ENCODE peak calls at places on chromosomes 12 and 14, in seven cellular contexts. X is GM23248, K is PC-3, M is MM.1S, G is HCT116, P is GM23338, L is hepatocyte. O is an unnamed sample.

GRCh38 chr12:95248604-95249355 is 31.2 kb downstream of the VEZT start:
- DNase-seq in X (no peak), K (no peak), M (no peak), G (no peak), P (peak), L (no peak), O (peak)

GRCh38 chr14:73752297-73752992 is 38.3 kb upstream of the PNMA1 start:
- DNase-seq in X (peak), K (peak), M (no peak), G (no peak), P (peak), L (no peak), O (peak)

GRCh38 chr14:48973136-48973535 is 613.0 kb downstream of the RPS29 start:
- DNase-seq in X (peak), K (no peak), M (no peak), G (no peak), P (no peak), L (peak), O (no peak)

GRCh38 chr12:51270847-51271518 is 768 bp upstream of the SMAGP start:
- DNase-seq in X (peak), K (peak), M (no peak), G (peak), P (no peak), L (peak), O (no peak)

GRCh38 chr12:119942386-119942785 is 46.6 kb upstream of the BICDL1 start:
- DNase-seq in X (no peak), K (no peak), M (no peak), G (no peak), P (no peak), L (no peak), O (no peak)

GRCh38 chr12:93950321-93950720 is 198.1 kb upstream of the PLXNC1 start:
- DNase-seq in X (peak), K (no peak), M (no peak), G (no peak), P (no peak), L (no peak), O (no peak)

GRCh38 chr12:4044736-4045432 is 171.7 kb upstream of the PARP11 start:
- DNase-seq in X (no peak), K (no peak), M (no peak), G (no peak), P (no peak), L (no peak), O (peak)

GRCh38 chr14:34496679-34497513 is 34.9 kb upstream of the SPTSSA start:
- DNase-seq in X (peak), K (peak), M (no peak), G (peak), P (peak), L (peak), O (peak)

GRCh38 chr14:24234095-24235020 is 1.6 kb downstream of the GMPR2 start:
- DNase-seq in X (no peak), K (no peak), M (no peak), G (no peak), P (no peak), L (no peak), O (no peak)

GRCh38 chr14:61277784-61278183 is 3.4 kb downstream of the TMEM30B start:
- DNase-seq in X (no peak), K (no peak), M (no peak), G (no peak), P (no peak), L (no peak), O (no peak)

GRCh38 chr14:60756847-60757246 is 22.3 kb downstream of the MNAT1 start:
- DNase-seq in X (peak), K (peak), M (no peak), G (no peak), P (no peak), L (no peak), O (no peak)

GRCh38 chr14:93655078-93655750 is 133.1 kb downstream of the PRIMA1 start:
- DNase-seq in X (peak), K (peak), M (peak), G (peak), P (peak), L (peak), O (peak)

GRCh38 chr14:23175823-23176222 is 7.6 kb downstream of the SLC7A8 start:
- DNase-seq in X (peak), K (peak), M (no peak), G (no peak), P (no peak), L (no peak), O (no peak)

GRCh38 chr12:124904306-124905098 is 9.9 kb downstream of the UBC start:
- DNase-seq in X (peak), K (peak), M (no peak), G (no peak), P (no peak), L (peak), O (peak)

GRCh38 chr14:102927346-102927877 is 4.9 kb downstream of the AMN start:
- DNase-seq in X (no peak), K (peak), M (no peak), G (peak), P (peak), L (peak), O (no peak)

GRCh38 chr14:52012635-52013034 is 23.3 kb downstream of the RTRAF start:
- DNase-seq in X (peak), K (no peak), M (no peak), G (no peak), P (peak), L (no peak), O (no peak)

GRCh38 chr12:1531160-1531653 is 63.2 kb downstream of the FBXL14 start:
- DNase-seq in X (peak), K (no peak), M (no peak), G (no peak), P (peak), L (no peak), O (no peak)

GRCh38 chr14:64865992-64866391 is 13.7 kb downstream of the SPTB start:
- DNase-seq in X (no peak), K (no peak), M (no peak), G (no peak), P (peak), L (no peak), O (no peak)

GRCh38 chr14:39492267-39492666 is 60.0 kb upstream of the FBXO33 start:
- DNase-seq in X (peak), K (peak), M (no peak), G (no peak), P (no peak), L (no peak), O (no peak)

GRCh38 chr12:120116792-120117651 is 469 bp upstream of the RAB35 start:
- DNase-seq in X (peak), K (peak), M (peak), G (peak), P (peak), L (peak), O (peak)

GRCh38 chr14:61466249-61466904 is 145.0 kb downstream of the PRKCH start:
- DNase-seq in X (peak), K (peak), M (no peak), G (no peak), P (peak), L (peak), O (peak)

GRCh38 chr12:93376436-93377251 is 1.1 kb upstream of the NUDT4 start:
- DNase-seq in X (peak), K (peak), M (no peak), G (no peak), P (peak), L (peak), O (peak)

GRCh38 chr12:6352198-6353173 is 10.6 kb upstream of the TNFRSF1A start:
- DNase-seq in X (no peak), K (no peak), M (no peak), G (no peak), P (no peak), L (no peak), O (no peak)
- H2AFZ ChIP-seq in X (no peak), K (no peak), M (peak), G (no peak), P (no peak), L (no peak), O (peak)

GRCh38 chr12:54175130-54175963 is 13.4 kb downstream of the SMUG1 start:
- DNase-seq in X (no peak), K (no peak), M (no peak), G (no peak), P (no peak), L (no peak), O (no peak)

GRCh38 chr12:54173906-54174471 is 14.8 kb downstream of the SMUG1 start:
- DNase-seq in X (no peak), K (no peak), M (no peak), G (no peak), P (no peak), L (no peak), O (no peak)

GRCh38 chr12:54169036-54169435 is 19.7 kb downstream of the SMUG1 start:
- DNase-seq in X (no peak), K (no peak), M (no peak), G (no peak), P (no peak), L (no peak), O (no peak)

GRCh38 chr12:54172102-54172630 is 16.6 kb downstream of the SMUG1 start:
- DNase-seq in X (no peak), K (no peak), M (no peak), G (no peak), P (no peak), L (no peak), O (no peak)

DNA sequence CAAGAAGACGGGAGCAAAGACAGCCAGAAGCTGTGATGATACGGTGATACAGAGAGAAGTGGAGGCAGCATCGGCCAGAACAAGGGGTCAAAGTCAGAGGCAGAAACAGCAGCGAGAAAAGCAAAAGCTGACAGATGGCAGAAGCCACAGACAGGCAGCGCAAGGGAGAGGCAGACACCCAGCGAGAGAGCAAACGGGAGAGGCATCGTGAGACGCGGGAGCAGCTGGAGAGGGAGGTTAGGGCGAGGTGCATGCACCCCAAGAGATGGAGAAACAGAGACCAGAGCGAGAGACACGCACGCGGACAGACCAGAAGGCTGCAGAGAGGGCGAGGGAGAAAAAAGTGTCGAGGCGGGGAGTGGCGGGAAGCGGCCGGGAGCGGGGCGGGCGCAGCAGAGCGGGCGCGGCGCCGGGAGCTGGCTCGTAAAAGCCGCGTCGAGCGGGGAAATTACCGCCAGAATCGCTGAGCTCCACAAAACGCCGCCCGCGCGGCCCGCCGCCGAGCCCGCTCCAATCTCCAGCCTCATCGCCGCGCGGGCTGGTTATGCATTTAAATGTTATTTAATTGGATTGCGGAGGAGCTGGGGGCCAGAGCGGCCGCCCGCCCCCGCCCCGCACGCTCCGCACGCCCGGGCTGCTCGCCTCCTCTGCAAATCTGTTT is 15.6 kb downstream of the SMUG1 start:
- DNase-seq in X (peak), K (peak), M (peak), G (no peak), P (peak), L (peak), O (peak)
- TF ChIP-seq EZH2 in X (no peak), K (no peak), M (no peak), G (no peak), P (peak), L (no peak), O (peak)

DNA sequence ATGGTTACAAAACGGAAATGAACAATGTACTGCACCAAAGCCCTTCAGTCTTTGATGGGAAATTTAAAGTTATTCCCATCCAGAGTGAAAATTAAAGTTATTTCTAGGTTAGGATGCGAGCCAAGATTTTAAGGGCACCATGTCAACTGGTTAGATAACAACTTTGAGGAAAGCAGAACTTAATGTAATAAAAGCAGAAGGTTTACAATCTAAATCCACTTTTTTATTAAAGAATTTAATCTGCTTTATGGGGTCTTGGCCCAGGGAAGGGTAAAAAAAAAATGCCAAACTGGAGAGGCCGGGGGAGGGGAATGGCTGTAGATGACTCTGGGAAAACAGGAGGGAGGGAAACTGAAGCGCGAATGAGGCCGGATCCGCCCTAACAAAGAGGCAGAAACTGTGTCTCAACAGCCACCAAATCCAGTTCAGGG is 108.2 kb upstream of the ATF7IP start:
- DNase-seq in X (no peak), K (no peak), M (no peak), G (no peak), P (no peak), L (no peak), O (no peak)
- TF ChIP-seq EZH2phosphoT487 in X (no peak), K (no peak), M (no peak), G (no peak), P (no peak), L (no peak), O (no peak)

GRCh38 chr14:99214701-99215100 is 57.3 kb downstream of the BCL11B start:
- DNase-seq in X (no peak), K (no peak), M (no peak), G (no peak), P (no peak), L (no peak), O (no peak)

GRCh38 chr14:99216191-99216590 is 55.8 kb downstream of the BCL11B start:
- DNase-seq in X (no peak), K (no peak), M (no peak), G (no peak), P (no peak), L (no peak), O (no peak)

GRCh38 chr14:99213603-99214002 is 58.4 kb downstream of the BCL11B start:
- DNase-seq in X (no peak), K (no peak), M (no peak), G (no peak), P (no peak), L (no peak), O (no peak)

GRCh38 chr14:99217066-99217465 is 54.9 kb downstream of the BCL11B start:
- DNase-seq in X (no peak), K (no peak), M (no peak), G (no peak), P (no peak), L (no peak), O (no peak)

DNA sequence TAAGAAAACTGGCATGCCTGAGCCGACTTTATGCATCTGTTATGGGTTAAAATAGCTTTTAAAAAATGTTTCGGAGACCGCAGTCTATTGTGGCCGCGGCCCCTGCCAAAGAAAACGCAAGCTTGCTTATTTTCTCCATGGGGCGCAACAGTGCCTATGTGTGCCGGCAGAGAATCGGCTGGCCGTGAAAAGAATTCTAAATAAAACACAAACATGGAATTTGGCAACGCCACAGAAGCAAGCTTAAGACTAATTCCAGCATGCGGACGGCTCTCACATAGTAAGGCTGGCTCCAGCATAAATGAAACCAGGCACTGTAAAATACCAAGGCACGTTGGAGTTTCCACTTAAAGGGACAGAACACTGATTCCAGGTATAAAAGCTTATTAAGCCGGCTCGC is 56.7 kb downstream of the BCL11B start:
- DNase-seq in X (peak), K (no peak), M (no peak), G (no peak), P (no peak), L (peak), O (no peak)
- H2AFZ ChIP-seq in X (peak), K (no peak), M (no peak), G (no peak), P (no peak), L (no peak), O (no peak)

GRCh38 chr12:116882742-116883141 is 1.5 kb upstream of the HRK start:
- DNase-seq in X (peak), K (peak), M (no peak), G (no peak), P (peak), L (no peak), O (peak)

GRCh38 chr12:116880213-116880816 is 926 bp downstream of the HRK start:
- DNase-seq in X (peak), K (no peak), M (no peak), G (no peak), P (peak), L (no peak), O (peak)

GRCh38 chr12:116880817-116881324 is 370 bp downstream of the HRK start:
- DNase-seq in X (peak), K (peak), M (peak), G (no peak), P (peak), L (peak), O (peak)

GRCh38 chr12:116881867-116882507 is 746 bp upstream of the HRK start:
- DNase-seq in X (no peak), K (no peak), M (no peak), G (no peak), P (peak), L (no peak), O (peak)

DNA sequence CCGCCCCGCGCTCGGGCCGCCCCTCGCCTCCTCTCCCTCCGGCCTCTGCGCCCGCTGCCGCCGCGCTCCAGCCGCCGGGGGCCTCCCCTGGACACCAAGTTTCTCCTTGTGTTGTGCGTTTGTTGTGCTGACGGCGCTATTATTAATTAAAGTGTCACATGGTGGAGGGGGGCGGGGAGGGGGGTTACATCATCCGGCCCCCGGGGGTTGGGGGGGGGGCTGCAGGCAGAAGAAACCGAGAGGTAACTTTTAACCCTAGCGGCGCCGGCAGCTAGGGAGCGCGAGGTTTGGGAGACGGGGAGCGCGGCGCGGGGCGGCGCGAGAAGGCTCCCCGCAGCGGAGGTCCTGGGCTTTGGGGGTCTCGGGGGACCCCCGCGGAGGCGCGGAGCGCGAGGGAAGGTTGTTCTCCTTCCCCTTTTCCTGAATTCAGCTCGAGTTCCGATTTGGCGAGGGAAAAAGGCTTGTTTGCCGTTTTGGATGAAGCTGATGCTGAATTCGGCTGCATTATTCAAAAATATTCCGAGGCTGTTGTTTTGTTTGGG is at the start of gene HRK:
- DNase-seq in X (no peak), K (no peak), M (peak), G (no peak), P (peak), L (no peak), O (no peak)
- TF ChIP-seq EZH2 in X (no peak), K (no peak), M (no peak), G (no peak), P (no peak), L (no peak), O (no peak)

GRCh38 chr14:83255015-83255726 is 1721.5 kb upstream of the SEL1L start:
- DNase-seq in X (no peak), K (no peak), M (no peak), G (no peak), P (no peak), L (no peak), O (no peak)
- TF ChIP-seq EZH2phosphoT487 in X (no peak), K (no peak), M (no peak), G (no peak), P (no peak), L (no peak), O (no peak)

GRCh38 chr12:9367201-9367600 is 159.0 kb upstream of the PZP start:
- DNase-seq in X (no peak), K (no peak), M (no peak), G (no peak), P (no peak), L (no peak), O (no peak)

GRCh38 chr12:9365296-9365695 is 157.1 kb upstream of the PZP start:
- DNase-seq in X (peak), K (no peak), M (no peak), G (no peak), P (no peak), L (no peak), O (no peak)

GRCh38 chr12:9361879-9362326 is 153.7 kb upstream of the PZP start:
- DNase-seq in X (no peak), K (no peak), M (no peak), G (no peak), P (no peak), L (no peak), O (no peak)

GRCh38 chr12:9363145-9363544 is 154.9 kb upstream of the PZP start:
- DNase-seq in X (no peak), K (no peak), M (no peak), G (no peak), P (no peak), L (no peak), O (no peak)

GRCh38 chr12:9364224-9365176 is 156.3 kb upstream of the PZP start:
- DNase-seq in X (peak), K (peak), M (peak), G (no peak), P (peak), L (no peak), O (peak)
- H2AFZ ChIP-seq in X (peak), K (no peak), M (peak), G (peak), P (peak), L (no peak), O (peak)